ENCODE peak calls at places on chromosomes 6 and 20, in ten cellular contexts. R is upper lobe of right lung; Y is right atrium auricular region; W is ovary; T is A673; U is endodermal cell; L is neuronal stem cell; X is body of pancreas; D is left ventricle myocardium inferior; J is CD8-positive, alpha-beta T cell. F is an unnamed sample.

GRCh38 chr20:33709398-33709797 is 10.7 kb downstream of the PXMP4 start:
- DNase-seq in Y (no peak), R (no peak), J (no peak), U (no peak), X (no peak), W (no peak), T (no peak), L (no peak), D (no peak), F (no peak)

GRCh38 chr20:14712302-14712739 is 374.9 kb upstream of the FLRT3 start:
- DNase-seq in R (no peak), Y (no peak), T (no peak), X (no peak), D (no peak), U (no peak), W (no peak), J (no peak), L (peak; percentile 15), F (no peak)

GRCh38 chr6:37303891-37304503 is 46.1 kb upstream of the TMEM217 start:
- DNase-seq in T (peak; percentile 58), Y (no peak), U (no peak), R (no peak), D (no peak), W (no peak), X (no peak), J (no peak), L (no peak), F (no peak)

GRCh38 chr6:163529605-163530004 is 115.1 kb downstream of the QKI start:
- DNase-seq in Y (no peak), U (no peak), L (no peak), T (peak; percentile 46), X (no peak), W (no peak), D (no peak), J (no peak), R (no peak), F (no peak)

GRCh38 chr20:58003525-58003924 is 224.9 kb downstream of the ANKRD60 start:
- DNase-seq in W (no peak), Y (no peak), J (no peak), L (no peak), X (no peak), R (no peak), U (no peak), D (no peak), T (no peak), F (no peak)

GRCh38 chr6:43455034-43455747 is at the start of gene DLK2:
- DNase-seq in J (peak; percentile 39), X (no peak), W (no peak), U (no peak), T (peak; percentile 36), R (no peak), L (no peak), Y (no peak), D (no peak), F (no peak)

GRCh38 chr6:26594730-26595632 is 1.8 kb upstream of the ABT1 start:
- DNase-seq in D (no peak), L (peak; percentile 47), T (peak; percentile 78), X (no peak), W (peak; percentile 50), Y (no peak), R (no peak), U (peak; percentile 87), J (no peak), F (no peak)

GRCh38 chr6:5457983-5458683 is 196.8 kb downstream of the FARS2 start:
- DNase-seq in L (no peak), J (no peak), W (no peak), X (peak; percentile 93), D (no peak), R (peak; percentile 83), Y (no peak), U (no peak), T (no peak), F (peak; percentile 22)

GRCh38 chr20:10634190-10634589 is 39.6 kb downstream of the JAG1 start:
- DNase-seq in W (no peak), U (no peak), T (no peak), R (no peak), J (no peak), D (no peak), X (no peak), Y (no peak), L (no peak), F (no peak)

GRCh38 chr20:10635476-10636208 is 38.2 kb downstream of the JAG1 start:
- DNase-seq in T (no peak), D (no peak), U (no peak), W (no peak), J (no peak), X (no peak), Y (no peak), R (no peak), L (no peak), F (no peak)

GRCh38 chr20:10633708-10634107 is 40.1 kb downstream of the JAG1 start:
- DNase-seq in W (no peak), L (no peak), J (no peak), Y (no peak), U (no peak), R (no peak), T (no peak), X (no peak), D (no peak), F (no peak)

GRCh38 chr20:10636326-10636818 is 37.4 kb downstream of the JAG1 start:
- DNase-seq in Y (no peak), J (no peak), X (no peak), T (no peak), W (no peak), L (no peak), U (no peak), D (no peak), R (no peak), F (no peak)

DNA sequence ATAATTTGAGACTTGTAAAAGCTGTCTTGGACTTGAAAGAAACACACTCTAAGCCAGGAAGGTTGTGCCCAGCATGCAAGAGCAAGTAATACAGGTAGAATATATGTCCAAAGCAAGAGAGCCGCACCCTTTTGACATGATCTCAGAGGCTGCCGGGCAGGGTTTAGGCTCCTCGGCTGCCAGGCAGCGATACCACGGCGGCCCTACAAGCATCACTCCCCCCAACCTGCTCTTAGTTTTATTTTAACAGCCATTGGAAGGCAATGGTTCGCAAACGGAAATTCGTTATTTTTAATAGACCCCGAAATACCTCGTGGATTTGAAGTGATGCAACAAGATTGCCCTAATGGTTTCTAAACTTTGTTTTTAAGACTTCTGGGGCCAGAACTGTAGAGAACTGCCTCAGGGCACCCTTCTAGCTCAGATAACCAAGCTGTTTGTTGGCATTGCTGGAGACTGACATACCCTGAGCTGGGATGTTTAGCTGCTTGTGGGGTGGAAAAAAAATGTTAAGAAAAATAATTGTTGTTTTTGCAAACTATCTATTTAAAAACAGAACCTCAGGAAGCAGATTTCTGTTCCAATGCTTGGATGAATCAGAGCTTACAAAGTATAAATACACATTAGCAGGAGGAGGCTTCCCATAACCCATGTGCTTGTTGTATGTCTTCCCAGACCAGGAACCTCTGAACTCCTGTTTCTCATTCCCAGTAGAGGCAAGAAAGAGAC is 39.0 kb downstream of the JAG1 start:
- DNase-seq in T (no peak), X (no peak), J (no peak), R (no peak), U (no peak), W (no peak), L (no peak), Y (no peak), D (no peak), F (no peak)
- H3K27ac ChIP-seq in T (no peak overlapping the region), X (no peak overlapping the region), J (no peak overlapping the region), R (peak overlapping the region; percentile 17), U (no peak overlapping the region), W (no peak overlapping the region), L (no peak overlapping the region), Y (peak overlapping the region; percentile 73), D (peak overlapping the region; percentile 72), F (peak overlapping the region; percentile 50)

GRCh38 chr6:166168616-166169548 is 1.2 kb upstream of the TBXT start:
- DNase-seq in X (no peak), R (no peak), T (no peak), D (no peak), L (no peak), U (peak; percentile 72), J (no peak), Y (no peak), W (no peak), F (no peak)
- H3K4me3 ChIP-seq in X (peak overlapping the region; percentile 12), R (peak overlapping the region; percentile 30), T (peak overlapping the region; percentile 35), D (peak overlapping the region; percentile 56), L (no peak overlapping the region), U (peak overlapping the region; percentile 81), J (no peak overlapping the region), Y (no peak overlapping the region), W (no peak overlapping the region), F (peak overlapping the region; percentile 0)

DNA sequence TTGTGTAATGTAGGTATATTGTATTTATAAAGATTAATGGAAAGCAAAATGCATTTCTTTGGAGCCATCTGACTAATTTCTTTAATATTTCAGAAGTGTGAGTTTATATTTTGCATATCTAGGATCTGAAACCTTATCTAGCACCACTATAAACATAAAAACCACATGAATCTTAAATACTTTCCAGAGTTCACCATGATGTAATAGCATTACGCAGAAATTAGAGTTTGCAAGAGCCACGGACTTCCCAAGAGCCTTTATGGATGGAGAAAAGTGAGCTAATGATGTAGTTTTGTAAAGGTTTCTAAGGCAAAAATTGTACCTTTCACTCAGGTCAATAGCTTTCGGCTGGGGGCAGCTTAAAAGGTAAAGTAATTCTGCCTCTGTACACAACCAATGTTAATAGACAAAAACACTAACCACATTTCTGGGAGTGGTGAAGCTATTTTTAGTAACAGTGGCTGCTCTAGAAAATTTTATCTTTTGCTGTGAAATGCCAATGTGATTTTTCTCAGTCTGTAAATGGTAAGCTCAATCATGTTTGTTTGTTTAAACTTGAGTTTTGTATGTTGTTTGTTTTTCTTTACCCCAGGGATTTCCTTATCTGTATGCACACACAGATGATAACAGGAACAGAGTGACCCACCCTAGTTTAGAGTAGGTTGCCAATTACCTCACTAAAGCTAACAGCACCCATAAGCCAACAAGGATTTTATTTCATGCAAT is 80.5 kb downstream of the FILIP1 start:
- DNase-seq in L (no peak), R (no peak), U (no peak), Y (no peak), D (no peak), J (no peak), T (no peak), X (no peak), W (no peak), F (no peak)
- H3K4me1 ChIP-seq in L (peaks cover 1% of the 10 kb centered on the region), R (peaks cover 17% of the 10 kb centered on the region), U (no peaks in the 10 kb centered on the region), Y (peaks cover 39% of the 10 kb centered on the region), D (peaks cover 83% of the 10 kb centered on the region), J (no peaks in the 10 kb centered on the region), T (peaks cover 6% of the 10 kb centered on the region), X (peaks cover 19% of the 10 kb centered on the region), W (peaks cover 3% of the 10 kb centered on the region), F (peaks cover 6% of the 10 kb centered on the region)

GRCh38 chr6:169726049-169726400 is 1.7 kb upstream of the PHF10 start:
- DNase-seq in L (no peak), R (no peak), T (no peak), U (no peak), Y (no peak), X (no peak), D (no peak), W (no peak), J (no peak), F (no peak)

GRCh38 chr6:169724554-169725269 is 412 bp upstream of the PHF10 start:
- DNase-seq in W (peak; percentile 77), T (peak; percentile 75), J (peak; percentile 69), U (peak; percentile 94), L (peak; percentile 73), X (peak; percentile 54), Y (no peak), D (peak; percentile 53), R (peak; percentile 83), F (peak; percentile 56)

GRCh38 chr6:169726963-169727362 is 2.7 kb upstream of the PHF10 start:
- DNase-seq in Y (no peak), L (no peak), X (no peak), R (no peak), T (no peak), J (no peak), W (no peak), U (no peak), D (no peak), F (no peak)

GRCh38 chr6:169723991-169724553 is at the start of gene PHF10:
- DNase-seq in D (peak; percentile 41), R (peak; percentile 73), L (peak; percentile 56), W (peak; percentile 48), X (no peak), U (no peak), Y (no peak), J (peak; percentile 36), T (peak; percentile 61), F (peak; percentile 36)

GRCh38 chr6:169725270-169726048 is 1.2 kb upstream of the PHF10 start:
- DNase-seq in Y (peak; percentile 83), X (peak; percentile 50), T (no peak), U (peak; percentile 82), J (peak; percentile 41), D (peak; percentile 29), R (peak; percentile 75), L (peak; percentile 78), W (peak; percentile 75), F (peak; percentile 72)
- H3K27ac ChIP-seq in Y (peak overlapping the region; percentile 99), X (peak overlapping the region; percentile 94), T (peak overlapping the region; percentile 78), U (peak overlapping the region; percentile 96), J (peak overlapping the region; percentile 45), D (peak overlapping the region; percentile 96), R (peak overlapping the region; percentile 90), L (peak overlapping the region; percentile 98), W (peak overlapping the region; percentile 86), F (peak overlapping the region; percentile 12)

F was measured in right cardiac atrium.